ENCODE peak calls at places on chromosomes 6 and 20, in ten cellular contexts. V is substantia nigra; J is cardiac fibroblast; C is T-cell; T is KBM-7; M is nephron progenitor cell; A is frontal cortex; I is CD8-positive, alpha-beta memory T cell; W is progenitor cell of endocrine pancreas; O is IMR-90. H is an unnamed sample.

GRCh38 chr6:134741193-134741521 is 208.7 kb downstream of the ALDH8A1 start:
- DNase-seq in A (no peak), O (no peak), V (no peak), W (no peak), T (no peak), J (no peak), M (peak), I (no peak), C (no peak), H (no peak)

GRCh38 chr6:82353848-82354247 is 9.8 kb upstream of the TPBG start:
- DNase-seq in W (no peak), A (no peak), O (peak), I (no peak), M (no peak), C (no peak), T (no peak), V (no peak), J (peak), H (no peak)

GRCh38 chr20:11229772-11230171 is 556.0 kb upstream of the JAG1 start:
- DNase-seq in J (peak), V (no peak), A (no peak), I (no peak), W (no peak), O (peak), T (no peak), M (no peak), C (no peak), H (no peak)

GRCh38 chr6:109373333-109373732 is 8.9 kb downstream of the CD164 start:
- DNase-seq in A (no peak), T (no peak), O (no peak), M (no peak), J (no peak), W (no peak), V (no peak), I (no peak), C (no peak), H (no peak)

GRCh38 chr6:54315692-54316091 is 7.5 kb downstream of the TINAG start:
- DNase-seq in W (no peak), J (no peak), I (no peak), C (no peak), A (no peak), M (no peak), O (peak), T (no peak), V (no peak), H (no peak)

GRCh38 chr20:62881662-62882395 is 20.2 kb upstream of the TCFL5 start:
- DNase-seq in M (no peak), V (no peak), O (no peak), T (no peak), J (no peak), W (no peak), C (no peak), A (no peak), I (no peak), H (no peak)

GRCh38 chr6:109469591-109470189 is 13.3 kb downstream of the ZBTB24 start:
- DNase-seq in V (no peak), A (no peak), C (no peak), M (no peak), J (no peak), I (no peak), O (no peak), T (no peak), W (no peak), H (no peak)

GRCh38 chr20:41201760-41202159 is 64.4 kb downstream of the PLCG1 start:
- DNase-seq in W (no peak), M (no peak), V (no peak), C (no peak), I (no peak), T (no peak), A (no peak), J (no peak), O (no peak), H (no peak)

GRCh38 chr6:68778356-68779020 is 143.4 kb downstream of the ADGRB3 start:
- DNase-seq in T (peak), W (peak), A (peak), V (peak), I (no peak), M (peak), C (no peak), O (peak), J (peak), H (no peak)

H was measured in effector CD4-positive, alpha-beta T cell.